ENCODE peak calls at places on chromosomes 4 and X, in five cellular contexts. I is pancreas, B is right lobe of liver, J is OCI-LY7, X is heart right ventricle. E is an unnamed sample.

GRCh38 chr4:98601719-98602118 is 56.7 kb downstream of the TSPAN5 start:
- DNase-seq in I (no peak), B (no peak), J (no peak), X (no peak), E (no peak)

GRCh38 chr4:146338512-146338911 is 124.2 kb downstream of the REELD1 start:
- DNase-seq in I (no peak), B (no peak), J (no peak), X (no peak), E (no peak)

GRCh38 chr4:20859097-20859781 is 159.0 kb downstream of the PACRGL start:
- DNase-seq in I (no peak), B (no peak), J (no peak), X (no peak), E (no peak)

GRCh38 chr4:142815834-142816233 is 30.3 kb downstream of the INPP4B start:
- DNase-seq in I (no peak), B (no peak), J (no peak), X (no peak), E (no peak)

GRCh38 chrX:47706575-47706974 is 47.6 kb upstream of the UXT start:
- DNase-seq in I (no peak), B (no peak), J (no peak), X (no peak), E (no peak)

GRCh38 chrX:136166221-136166855 is 19.0 kb downstream of the FHL1 start:
- DNase-seq in I (no peak), B (no peak), J (peak), X (no peak), E (no peak)

GRCh38 chr4:25030283-25031076 is at the start of gene LGI2:
- DNase-seq in I (peak), B (peak), J (no peak), X (peak), E (peak)

GRCh38 chr4:1232661-1233621 is 16.0 kb downstream of the CTBP1 start:
- DNase-seq in I (peak), B (peak), J (no peak), X (peak), E (no peak)

GRCh38 chr4:5423670-5424069 is 284.7 kb downstream of the EVC2 start:
- DNase-seq in I (no peak), B (no peak), J (no peak), X (no peak), E (no peak)

GRCh38 chr4:185538806-185539205 is 3.5 kb upstream of the PDLIM3 start:
- DNase-seq in I (no peak), B (no peak), J (no peak), X (no peak), E (no peak)

GRCh38 chr4:185540487-185541125 is 5.3 kb upstream of the PDLIM3 start:
- DNase-seq in I (no peak), B (no peak), J (no peak), X (no peak), E (no peak)

GRCh38 chr4:185541251-185541671 is 6.0 kb upstream of the PDLIM3 start:
- DNase-seq in I (no peak), B (peak), J (no peak), X (peak), E (peak)

GRCh38 chr4:185540040-185540439 is 4.7 kb upstream of the PDLIM3 start:
- DNase-seq in I (no peak), B (no peak), J (no peak), X (no peak), E (no peak)

DNA sequence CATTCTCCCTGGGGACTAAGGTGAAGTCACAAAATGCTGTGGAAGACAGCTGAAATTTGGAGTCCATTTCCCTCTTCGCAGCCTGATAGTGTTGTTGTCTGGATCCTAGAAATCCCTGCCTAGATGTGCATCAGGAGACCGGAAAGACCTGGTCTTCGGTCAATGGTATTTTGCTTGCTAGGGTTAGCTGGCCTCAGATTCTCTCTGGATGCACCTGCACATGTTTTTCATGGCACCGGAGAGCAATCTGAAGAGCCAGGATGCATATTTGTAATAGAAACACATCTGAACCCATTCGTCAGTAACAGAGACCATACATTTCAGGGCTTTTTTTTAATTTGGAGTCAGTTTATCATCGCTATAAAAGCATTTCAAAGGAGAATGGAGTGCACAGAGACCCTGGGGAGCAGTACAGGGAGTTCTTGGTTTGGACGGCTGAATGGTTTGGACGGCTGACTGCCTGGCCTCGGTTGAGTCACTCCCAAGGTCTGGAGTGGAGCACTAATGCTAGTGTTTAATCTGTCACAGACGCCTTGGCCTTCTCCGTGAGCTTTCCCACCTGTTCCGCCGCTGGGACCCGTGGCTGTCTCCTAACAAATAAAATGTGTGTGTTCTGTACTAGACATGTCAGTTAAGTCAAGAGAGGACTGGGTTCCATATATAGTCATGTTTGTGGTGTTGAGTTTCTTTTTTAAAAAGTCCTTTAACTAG is 7.5 kb upstream of the PDLIM3 start:
- DNase-seq in I (peak), B (no peak), J (no peak), X (peak), E (peak)
- H3K27ac ChIP-seq in I (no peak), B (no peak), J (no peak), X (no peak), E (no peak)

DNA sequence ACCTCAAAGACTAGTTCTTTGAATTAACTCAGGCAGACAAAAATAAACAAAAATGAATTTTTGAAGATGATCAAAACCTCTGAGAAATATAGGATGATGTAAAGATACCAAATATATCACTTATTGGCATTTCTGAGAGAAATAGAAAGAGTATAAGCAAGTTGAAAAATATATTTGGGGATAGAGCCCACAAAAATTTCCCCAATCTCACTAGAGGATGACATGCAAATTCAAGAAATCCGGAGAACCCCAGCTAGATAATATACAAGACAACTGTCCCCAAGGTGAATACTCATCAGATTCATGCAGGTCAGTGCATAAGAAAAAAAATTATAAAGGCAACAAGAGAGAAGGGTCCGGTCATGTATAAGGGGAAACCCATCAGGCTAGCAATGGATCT is 129.1 kb downstream of the CXXC4 start:
- DNase-seq in I (no peak), B (no peak), J (no peak), X (no peak), E (no peak)
- TF ChIP-seq CTCF in I (no peak), B (no peak), J (no peak), X (no peak), E (no peak)

DNA sequence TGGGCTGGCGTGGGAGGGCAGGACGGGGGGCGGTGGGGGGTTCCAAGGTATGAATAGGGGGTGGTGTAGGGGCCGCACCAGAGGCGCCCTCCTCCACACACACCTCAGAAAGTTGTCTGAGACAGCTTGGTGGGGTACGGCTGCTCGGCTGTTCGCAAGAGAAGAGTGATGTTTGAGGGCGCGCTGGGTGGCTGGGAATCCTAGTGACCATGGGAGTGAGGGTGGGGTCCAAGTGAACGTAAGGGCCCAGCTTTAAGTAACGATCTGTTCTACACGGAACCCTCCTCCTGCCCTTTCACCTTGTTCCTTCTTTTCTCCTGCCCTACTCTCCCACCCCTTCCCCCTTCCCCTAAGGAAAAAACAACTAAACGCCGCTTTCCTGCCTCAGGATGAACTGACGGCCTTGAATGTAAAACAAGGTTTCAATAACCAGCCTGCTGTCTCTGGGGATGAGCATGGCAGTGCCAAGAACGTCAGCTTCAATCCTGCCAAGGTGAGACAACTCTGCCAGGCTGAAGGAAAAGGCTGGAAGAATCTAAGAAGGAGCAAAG is 664 bp downstream of the MED12 start:
- DNase-seq in I (no peak), B (no peak), J (no peak), X (no peak), E (peak)
- H3K27ac ChIP-seq in I (peak), B (peak), J (no peak), X (peak), E (peak)

DNA sequence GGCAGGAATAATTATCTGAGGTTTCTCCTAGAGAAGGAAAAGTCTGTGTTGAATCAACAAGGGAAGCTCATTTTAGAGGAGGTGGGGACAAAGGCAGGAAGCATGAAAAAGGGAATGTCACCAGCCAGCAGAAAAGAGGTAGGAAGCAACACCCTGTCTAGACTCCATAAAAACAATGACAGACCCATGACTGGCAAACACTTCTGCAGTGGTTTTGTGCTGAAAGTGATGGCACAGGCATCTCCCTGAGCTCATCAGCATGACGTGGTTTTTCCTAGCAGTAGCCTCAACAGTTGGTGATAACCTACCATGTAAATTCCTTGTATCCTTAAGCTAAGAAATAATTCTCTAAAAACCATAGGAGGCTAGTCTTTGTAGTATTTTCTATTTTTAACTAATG is 110.7 kb upstream of the GALNT7 start:
- DNase-seq in I (no peak), B (no peak), J (no peak), X (no peak), E (no peak)
- TF ChIP-seq CTCF in I (no peak), B (no peak), J (no peak), X (no peak), E (no peak)

GRCh38 chrX:36908801-36909403 is 99.3 kb upstream of the FAM47C start:
- DNase-seq in I (no peak), B (no peak), J (peak), X (no peak), E (no peak)
- H3K27ac ChIP-seq in I (no peak), B (no peak), J (no peak), X (no peak), E (no peak)

GRCh38 chr4:2462992-2463762 is 5.7 kb upstream of the RNF4 start:
- DNase-seq in I (no peak), B (no peak), J (no peak), X (no peak), E (no peak)
- TF ChIP-seq CTCF in I (no peak), B (no peak), J (peak), X (no peak), E (no peak)

E was measured in colonic mucosa.